ENCODE peak calls at places on chromosomes 16 and 17, in five cellular contexts. One of them, this sample, is unnamed. For H3K27me3 and H3K9me3, the result is how much of the 10 kb centered on the place peaks cover.

GRCh38 chr17:32265896-32266388 is 310 bp downstream of the RHBDL3 start:
- DNase-seq in psoas muscle: no peak
- DNase-seq in A673: no peak
- DNase-seq in ascending aorta: no peak
- DNase-seq in H9: no peak
- DNase-seq in this sample: no peak

GRCh38 chr17:15659663-15660062 is 24.4 kb downstream of the TRIM16 start:
- DNase-seq in psoas muscle: no peak
- DNase-seq in H9: peak
- DNase-seq in A673: no peak
- DNase-seq in ascending aorta: no peak
- DNase-seq in this sample: peak

GRCh38 chr17:73430848-73431247 is 119.0 kb upstream of the CDC42EP4 start:
- DNase-seq in psoas muscle: no peak
- DNase-seq in H9: peak
- DNase-seq in A673: peak
- DNase-seq in ascending aorta: no peak
- DNase-seq in this sample: peak

GRCh38 chr16:70428178-70428998 is 10.5 kb downstream of the ST3GAL2 start:
- DNase-seq in ascending aorta: peak
- DNase-seq in H9: peak
- DNase-seq in psoas muscle: peak
- DNase-seq in A673: peak
- DNase-seq in this sample: peak

GRCh38 chr17:68355093-68355492 is 63.8 kb downstream of the ARSG start:
- DNase-seq in psoas muscle: no peak
- DNase-seq in H9: no peak
- DNase-seq in ascending aorta: no peak
- DNase-seq in A673: no peak
- DNase-seq in this sample: no peak

GRCh38 chr17:29612094-29612403 is 10.7 kb downstream of the CORO6 start:
- DNase-seq in H9: no peak
- DNase-seq in A673: no peak
- DNase-seq in ascending aorta: no peak
- DNase-seq in psoas muscle: no peak
- DNase-seq in this sample: no peak

GRCh38 chr17:68697850-68698313 is 96.7 kb upstream of the FAM20A start:
- DNase-seq in H9: no peak
- DNase-seq in ascending aorta: no peak
- DNase-seq in A673: no peak
- DNase-seq in psoas muscle: peak
- DNase-seq in this sample: no peak

GRCh38 chr16:18841833-18842525 is 40.6 kb upstream of the ARL6IP1 start:
- DNase-seq in H9: no peak
- DNase-seq in ascending aorta: no peak
- DNase-seq in psoas muscle: no peak
- DNase-seq in A673: peak
- DNase-seq in this sample: no peak

GRCh38 chr16:77376358-77376757 is 58.5 kb downstream of the ADAMTS18 start:
- DNase-seq in ascending aorta: no peak
- DNase-seq in A673: peak
- DNase-seq in psoas muscle: no peak
- DNase-seq in H9: peak
- DNase-seq in this sample: no peak

GRCh38 chr17:62870581-62870964 is 62.5 kb upstream of the MARCHF10 start:
- DNase-seq in psoas muscle: no peak
- DNase-seq in ascending aorta: no peak
- DNase-seq in A673: no peak
- DNase-seq in H9: peak
- DNase-seq in this sample: no peak

GRCh38 chr17:55990332-55991006 is 162.8 kb upstream of the ANKFN1 start:
- DNase-seq in ascending aorta: no peak
- DNase-seq in H9: peak
- DNase-seq in A673: no peak
- DNase-seq in psoas muscle: no peak
- DNase-seq in this sample: no peak

GRCh38 chr17:78144146-78144719 is 2.0 kb upstream of the C17orf99 start:
- DNase-seq in psoas muscle: peak
- DNase-seq in ascending aorta: peak
- DNase-seq in H9: no peak
- DNase-seq in A673: peak
- DNase-seq in this sample: peak

GRCh38 chr17:3965123-3965800 is 1.0 kb upstream of the ATP2A3 start:
- DNase-seq in ascending aorta: peak
- DNase-seq in A673: peak
- DNase-seq in psoas muscle: no peak
- DNase-seq in H9: peak
- DNase-seq in this sample: peak

GRCh38 chr16:1706386-1707192 is 594 bp downstream of the MAPK8IP3 start:
- DNase-seq in ascending aorta: no peak
- DNase-seq in H9: no peak
- DNase-seq in psoas muscle: no peak
- DNase-seq in A673: peak
- DNase-seq in this sample: no peak

GRCh38 chr17:40727447-40728231 is 24.1 kb upstream of the KRT24 start:
- DNase-seq in H9: no peak
- DNase-seq in psoas muscle: no peak
- DNase-seq in ascending aorta: no peak
- DNase-seq in A673: no peak
- DNase-seq in this sample: no peak

GRCh38 chr16:66662445-66663194 is 33.9 kb downstream of the CMTM4 start:
- DNase-seq in ascending aorta: no peak
- DNase-seq in H9: no peak
- DNase-seq in psoas muscle: no peak
- DNase-seq in A673: no peak
- DNase-seq in this sample: no peak

GRCh38 chr16:11903906-11904305 is 11.8 kb downstream of the GSPT1 start:
- DNase-seq in H9: no peak
- DNase-seq in A673: no peak
- DNase-seq in ascending aorta: no peak
- DNase-seq in psoas muscle: no peak
- DNase-seq in this sample: no peak

GRCh38 chr16:58269526-58269925 is 25.3 kb downstream of the PRSS54 start:
- DNase-seq in A673: no peak
- DNase-seq in psoas muscle: no peak
- DNase-seq in ascending aorta: no peak
- DNase-seq in H9: no peak
- DNase-seq in this sample: no peak

GRCh38 chr17:75069783-75070182 is 18.0 kb upstream of the SLC16A5 start:
- DNase-seq in psoas muscle: no peak
- DNase-seq in A673: no peak
- DNase-seq in H9: no peak
- DNase-seq in ascending aorta: no peak
- DNase-seq in this sample: no peak

GRCh38 chr16:57643166-57643813 is 14.9 kb downstream of the ADGRG1 start:
- DNase-seq in psoas muscle: no peak
- DNase-seq in ascending aorta: no peak
- DNase-seq in H9: no peak
- DNase-seq in A673: no peak
- DNase-seq in this sample: no peak

GRCh38 chr16:23742761-23743160 is 12.1 kb upstream of the CHP2 start:
- DNase-seq in A673: peak
- DNase-seq in ascending aorta: no peak
- DNase-seq in psoas muscle: no peak
- DNase-seq in H9: no peak
- DNase-seq in this sample: no peak

GRCh38 chr16:85312642-85313540 is 200.6 kb upstream of the CIBAR2 start:
- DNase-seq in psoas muscle: no peak
- DNase-seq in A673: no peak
- DNase-seq in H9: no peak
- DNase-seq in ascending aorta: no peak
- DNase-seq in this sample: no peak

GRCh38 chr16:51553314-51553713 is 402.2 kb upstream of the SALL1 start:
- DNase-seq in psoas muscle: no peak
- DNase-seq in ascending aorta: no peak
- DNase-seq in H9: no peak
- DNase-seq in A673: no peak
- DNase-seq in this sample: no peak

GRCh38 chr17:74833501-74834361 is 26.0 kb downstream of the GRIN2C start:
- DNase-seq in A673: no peak
- DNase-seq in H9: no peak
- DNase-seq in ascending aorta: no peak
- DNase-seq in psoas muscle: peak
- DNase-seq in this sample: no peak

GRCh38 chr16:28820016-28820415 is 2.8 kb upstream of the ATXN2L start:
- DNase-seq in A673: no peak
- DNase-seq in psoas muscle: no peak
- DNase-seq in ascending aorta: no peak
- DNase-seq in H9: no peak
- DNase-seq in this sample: no peak

GRCh38 chr16:81040837-81041236 is 5.2 kb downstream of the ATMIN start:
- DNase-seq in H9: no peak
- DNase-seq in ascending aorta: no peak
- DNase-seq in A673: peak
- DNase-seq in psoas muscle: no peak
- DNase-seq in this sample: no peak

GRCh38 chr17:74776044-74776962 is at the start of gene NAT9:
- DNase-seq in A673: peak
- DNase-seq in H9: peak
- DNase-seq in ascending aorta: peak
- DNase-seq in psoas muscle: peak
- DNase-seq in this sample: peak

GRCh38 chr17:64056269-64057005 is 36.0 kb upstream of the ICAM2 start:
- DNase-seq in H9: peak
- DNase-seq in A673: no peak
- DNase-seq in psoas muscle: no peak
- DNase-seq in ascending aorta: no peak
- DNase-seq in this sample: no peak
- H3K27ac ChIP-seq in H9: no peak
- H3K27ac ChIP-seq in A673: no peak
- H3K27ac ChIP-seq in psoas muscle: no peak
- H3K27ac ChIP-seq in ascending aorta: no peak
- H3K27ac ChIP-seq in this sample: peak

GRCh38 chr16:75916431-75916830 is 190.1 kb upstream of the CPHXL start:
- DNase-seq in A673: no peak
- DNase-seq in psoas muscle: no peak
- DNase-seq in ascending aorta: no peak
- DNase-seq in H9: no peak
- DNase-seq in this sample: no peak

GRCh38 chr16:75921281-75921680 is 195.0 kb upstream of the CPHXL start:
- DNase-seq in H9: peak
- DNase-seq in A673: no peak
- DNase-seq in psoas muscle: no peak
- DNase-seq in ascending aorta: no peak
- DNase-seq in this sample: no peak

GRCh38 chr16:75922250-75922649 is 196.0 kb upstream of the CPHXL start:
- DNase-seq in A673: no peak
- DNase-seq in psoas muscle: no peak
- DNase-seq in ascending aorta: no peak
- DNase-seq in H9: no peak
- DNase-seq in this sample: no peak

GRCh38 chr16:75924397-75924796 is 198.1 kb upstream of the CPHXL start:
- DNase-seq in A673: no peak
- DNase-seq in H9: no peak
- DNase-seq in ascending aorta: no peak
- DNase-seq in psoas muscle: no peak
- DNase-seq in this sample: no peak

GRCh38 chr16:75919664-75920063 is 193.4 kb upstream of the CPHXL start:
- DNase-seq in psoas muscle: no peak
- DNase-seq in H9: no peak
- DNase-seq in ascending aorta: no peak
- DNase-seq in A673: no peak
- DNase-seq in this sample: no peak
- H3K27me3 ChIP-seq in psoas muscle: under half
- H3K27me3 ChIP-seq in H9: under half
- H3K27me3 ChIP-seq in ascending aorta: under half
- H3K27me3 ChIP-seq in A673: under half
- H3K27me3 ChIP-seq in this sample: under half

GRCh38 chr17:22462461-22462860 is 770.1 kb downstream of the KCNJ18 start:
- DNase-seq in H9: no peak
- DNase-seq in ascending aorta: no peak
- DNase-seq in A673: no peak
- DNase-seq in psoas muscle: no peak
- DNase-seq in this sample: no peak
- H3K9me3 ChIP-seq in H9: half or more
- H3K9me3 ChIP-seq in ascending aorta: under half
- H3K9me3 ChIP-seq in A673: under half
- H3K9me3 ChIP-seq in psoas muscle: under half
- H3K9me3 ChIP-seq in this sample: under half

GRCh38 chr16:56424791-56425438 is 430 bp downstream of the AMFR start:
- DNase-seq in psoas muscle: peak
- DNase-seq in H9: peak
- DNase-seq in ascending aorta: peak
- DNase-seq in A673: peak
- DNase-seq in this sample: peak
- H3K27ac ChIP-seq in psoas muscle: peak
- H3K27ac ChIP-seq in H9: no peak
- H3K27ac ChIP-seq in ascending aorta: peak
- H3K27ac ChIP-seq in A673: peak
- H3K27ac ChIP-seq in this sample: peak

GRCh38 chr17:43829738-43830137 is 3.2 kb downstream of the MPP3 start:
- DNase-seq in psoas muscle: no peak
- DNase-seq in A673: no peak
- DNase-seq in ascending aorta: no peak
- DNase-seq in H9: no peak
- DNase-seq in this sample: no peak
- H3K27me3 ChIP-seq in psoas muscle: under half
- H3K27me3 ChIP-seq in A673: under half
- H3K27me3 ChIP-seq in ascending aorta: under half
- H3K27me3 ChIP-seq in H9: under half
- H3K27me3 ChIP-seq in this sample: under half

This sample was measured in heart right ventricle.